ENCODE peak calls at places on chromosomes 6 and 20, in ten cellular contexts. G is Peyer's patch, K is breast epithelium, R is adrenal gland, H is sigmoid colon, L is ovary, E is body of pancreas, T is HepG2, S is A549, U is lower leg skin. P is an unnamed sample.

GRCh38 chr6:7424967-7425807 is 35.6 kb downstream of the RIOK1 start:
- DNase-seq in G (no peak), K (peak), R (no peak), H (no peak), L (no peak), E (peak), T (peak), S (peak), U (no peak), P (no peak)

GRCh38 chr20:17479041-17479657 is 52.0 kb downstream of the BFSP1 start:
- DNase-seq in G (no peak), K (no peak), R (no peak), H (no peak), L (no peak), E (no peak), T (no peak), S (no peak), U (no peak), P (no peak)

GRCh38 chr6:164095056-164095455 is 680.5 kb downstream of the QKI start:
- DNase-seq in G (no peak), K (no peak), R (no peak), H (no peak), L (no peak), E (no peak), T (no peak), S (no peak), U (no peak), P (no peak)

GRCh38 chr6:70673601-70674000 is 5.9 kb downstream of the SMAP1 start:
- DNase-seq in G (no peak), K (no peak), R (no peak), H (no peak), L (no peak), E (no peak), T (no peak), S (no peak), U (no peak), P (no peak)

GRCh38 chr6:27890351-27891299 is 21.6 kb downstream of the OR2B2 start:
- DNase-seq in G (peak), K (peak), R (peak), H (no peak), L (no peak), E (peak), T (no peak), S (peak), U (peak), P (peak)

GRCh38 chr6:41976794-41977484 is 35.3 kb upstream of the CCND3 start:
- DNase-seq in G (peak), K (no peak), R (peak), H (no peak), L (no peak), E (no peak), T (peak), S (peak), U (no peak), P (no peak)

GRCh38 chr6:116990679-116991078 is 113.6 kb downstream of the RFX6 start:
- DNase-seq in G (no peak), K (no peak), R (no peak), H (no peak), L (no peak), E (no peak), T (no peak), S (no peak), U (no peak), P (no peak)

GRCh38 chr6:41269716-41270115 is 16.8 kb downstream of the TREM1 start:
- DNase-seq in G (no peak), K (no peak), R (no peak), H (no peak), L (no peak), E (no peak), T (no peak), S (no peak), U (no peak), P (no peak)

GRCh38 chr20:60424267-60424904 is 466.2 kb downstream of the CDH26 start:
- DNase-seq in G (no peak), K (no peak), R (no peak), H (no peak), L (no peak), E (no peak), T (no peak), S (no peak), U (no peak), P (no peak)

GRCh38 chr6:73732845-73733675 is 37.1 kb downstream of the CD109 start:
- DNase-seq in G (peak), K (peak), R (peak), H (peak), L (peak), E (peak), T (peak), S (peak), U (peak), P (peak)

GRCh38 chr6:147651249-147652063 is 143.0 kb downstream of the SAMD5 start:
- DNase-seq in G (peak), K (no peak), R (peak), H (no peak), L (no peak), E (peak), T (no peak), S (peak), U (no peak), P (no peak)
- TF ChIP-seq CTCF in G (no peak), K (no peak), R (no peak), H (no peak), L (no peak), E (no peak), T (peak), S (no peak), U (no peak), P (no peak)

GRCh38 chr20:38065764-38066375 is 32.3 kb downstream of the RPRD1B start:
- DNase-seq in G (no peak), K (no peak), R (no peak), H (no peak), L (no peak), E (no peak), T (peak), S (no peak), U (no peak), P (no peak)
- TF ChIP-seq POLR2A in G (no peak), K (no peak), R (no peak), H (no peak), L (no peak), E (no peak), T (no peak), S (no peak), U (no peak), P (no peak)

GRCh38 chr6:5115168-5115567 is 30.0 kb downstream of the PPP1R3G start:
- DNase-seq in G (no peak), K (no peak), R (no peak), H (no peak), L (no peak), E (no peak), T (peak), S (peak), U (peak), P (no peak)
- TF ChIP-seq CTCF in G (peak), K (no peak), R (no peak), H (peak), L (no peak), E (no peak), T (peak), S (peak), U (no peak), P (no peak)

DNA sequence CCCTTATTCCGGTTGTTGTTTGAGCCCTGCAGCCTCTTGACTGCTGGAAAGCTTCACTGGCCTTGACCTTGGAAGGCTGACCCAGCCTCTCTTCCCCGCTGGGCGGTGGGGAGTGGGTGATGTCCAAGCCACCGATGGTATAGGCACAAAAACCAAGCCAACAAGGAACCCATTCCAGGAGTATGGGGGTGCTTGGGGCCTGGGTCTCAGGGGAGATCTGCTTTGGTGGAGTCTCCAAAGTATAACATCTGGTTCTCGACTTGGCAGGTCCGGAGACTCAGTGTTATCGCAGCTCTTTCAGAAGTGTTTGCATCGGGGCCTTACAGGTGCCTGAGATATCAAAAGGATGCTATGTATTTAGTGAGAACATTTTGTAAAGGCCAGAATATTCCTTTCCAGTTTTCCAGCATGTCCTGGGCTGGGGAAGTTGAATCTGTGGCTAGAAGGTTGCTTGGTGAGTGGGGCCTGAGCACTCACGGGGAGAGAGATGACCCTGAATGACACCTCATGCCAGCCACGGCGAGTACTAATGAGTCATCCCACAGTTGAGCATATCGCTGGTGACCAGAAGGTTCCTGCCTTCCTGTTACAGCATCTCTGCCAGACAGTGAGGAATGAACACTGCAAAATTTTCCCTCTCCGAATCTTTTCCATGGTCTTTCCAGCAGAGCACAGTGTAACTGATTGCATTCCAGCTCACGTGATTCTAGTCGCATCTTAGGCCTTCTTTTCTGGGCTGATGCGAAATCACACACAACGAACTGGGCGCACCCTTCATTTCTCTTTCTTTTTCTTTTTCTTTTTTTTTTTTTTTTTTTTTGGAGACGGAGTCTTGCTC is 133.9 kb downstream of the ZDHHC14 start:
- DNase-seq in G (no peak), K (no peak), R (peak), H (no peak), L (no peak), E (no peak), T (peak), S (peak), U (no peak), P (no peak)
- TF ChIP-seq POLR2A in G (no peak), K (no peak), R (no peak), H (no peak), L (no peak), E (no peak), T (no peak), S (no peak), U (no peak), P (no peak)

P was measured in spleen.